ENCODE peak calls at places on chromosomes 7 and 10, in five cellular contexts. One of them, this sample, is unnamed.

GRCh38 chr7:7221602-7222038 is 39.3 kb downstream of the C1GALT1 start:
- DNase-seq in adrenal gland: no peak
- DNase-seq in neuronal stem cell: no peak
- DNase-seq in kidney: no peak
- DNase-seq in fibroblast of lung: peak
- DNase-seq in this sample: peak

GRCh38 chr10:58175990-58176910 is 91.4 kb downstream of the IPMK start:
- DNase-seq in neuronal stem cell: peak
- DNase-seq in fibroblast of lung: peak
- DNase-seq in kidney: no peak
- DNase-seq in adrenal gland: no peak
- DNase-seq in this sample: no peak

GRCh38 chr10:14533295-14533694 is 202.6 kb upstream of the FRMD4A start:
- DNase-seq in kidney: no peak
- DNase-seq in neuronal stem cell: no peak
- DNase-seq in fibroblast of lung: no peak
- DNase-seq in adrenal gland: no peak
- DNase-seq in this sample: no peak

GRCh38 chr7:114047889-114048288 is 129.1 kb upstream of the PPP1R3A start:
- DNase-seq in kidney: no peak
- DNase-seq in fibroblast of lung: peak
- DNase-seq in adrenal gland: no peak
- DNase-seq in neuronal stem cell: no peak
- DNase-seq in this sample: peak

GRCh38 chr10:114337510-114338462 is 66.5 kb downstream of the AFAP1L2 start:
- DNase-seq in kidney: no peak
- DNase-seq in neuronal stem cell: no peak
- DNase-seq in fibroblast of lung: peak
- DNase-seq in adrenal gland: no peak
- DNase-seq in this sample: no peak

GRCh38 chr7:151954866-151955820 is 1.1 kb upstream of the GALNTL5 start:
- DNase-seq in adrenal gland: peak
- DNase-seq in fibroblast of lung: no peak
- DNase-seq in neuronal stem cell: peak
- DNase-seq in kidney: peak
- DNase-seq in this sample: no peak

GRCh38 chr7:2512179-2512644 is 7.4 kb upstream of the LFNG start:
- DNase-seq in neuronal stem cell: no peak
- DNase-seq in adrenal gland: no peak
- DNase-seq in fibroblast of lung: no peak
- DNase-seq in kidney: no peak
- DNase-seq in this sample: no peak

GRCh38 chr10:52213511-52213831 is 100.6 kb upstream of the DKK1 start:
- DNase-seq in fibroblast of lung: peak
- DNase-seq in neuronal stem cell: peak
- DNase-seq in kidney: no peak
- DNase-seq in adrenal gland: no peak
- DNase-seq in this sample: peak

GRCh38 chr10:33801705-33802104 is 467.2 kb upstream of the NRP1 start:
- DNase-seq in kidney: no peak
- DNase-seq in neuronal stem cell: no peak
- DNase-seq in adrenal gland: no peak
- DNase-seq in fibroblast of lung: peak
- DNase-seq in this sample: peak

GRCh38 chr10:43313901-43314300 is 47.0 kb upstream of the RASGEF1A start:
- DNase-seq in neuronal stem cell: no peak
- DNase-seq in fibroblast of lung: no peak
- DNase-seq in adrenal gland: no peak
- DNase-seq in kidney: no peak
- DNase-seq in this sample: no peak

GRCh38 chr10:16441106-16441850 is 4.5 kb downstream of the PTER start:
- DNase-seq in fibroblast of lung: peak
- DNase-seq in kidney: no peak
- DNase-seq in neuronal stem cell: no peak
- DNase-seq in adrenal gland: no peak
- DNase-seq in this sample: peak

GRCh38 chr10:79159141-79159619 is 90.4 kb downstream of the ZMIZ1 start:
- DNase-seq in adrenal gland: peak
- DNase-seq in kidney: no peak
- DNase-seq in neuronal stem cell: no peak
- DNase-seq in fibroblast of lung: peak
- DNase-seq in this sample: peak

GRCh38 chr7:121831320-121831719 is 41.6 kb upstream of the PTPRZ1 start:
- DNase-seq in kidney: no peak
- DNase-seq in adrenal gland: no peak
- DNase-seq in neuronal stem cell: no peak
- DNase-seq in fibroblast of lung: peak
- DNase-seq in this sample: no peak

GRCh38 chr7:91850455-91850854 is 30.0 kb downstream of the MTERF1 start:
- DNase-seq in adrenal gland: no peak
- DNase-seq in fibroblast of lung: peak
- DNase-seq in kidney: no peak
- DNase-seq in neuronal stem cell: no peak
- DNase-seq in this sample: no peak

GRCh38 chr7:116122972-116123595 is 87.3 kb upstream of the TES start:
- DNase-seq in kidney: no peak
- DNase-seq in adrenal gland: no peak
- DNase-seq in fibroblast of lung: peak
- DNase-seq in neuronal stem cell: no peak
- DNase-seq in this sample: peak

GRCh38 chr10:51047857-51048256 is 26.4 kb upstream of the PRKG1 start:
- DNase-seq in fibroblast of lung: no peak
- DNase-seq in neuronal stem cell: no peak
- DNase-seq in adrenal gland: no peak
- DNase-seq in kidney: no peak
- DNase-seq in this sample: no peak

GRCh38 chr7:159020987-159021386 is 123.7 kb downstream of the VIPR2 start:
- DNase-seq in kidney: peak
- DNase-seq in fibroblast of lung: no peak
- DNase-seq in neuronal stem cell: no peak
- DNase-seq in adrenal gland: no peak
- DNase-seq in this sample: no peak

GRCh38 chr10:13439771-13440708 is 88.8 kb downstream of the BEND7 start:
- DNase-seq in kidney: peak
- DNase-seq in adrenal gland: peak
- DNase-seq in fibroblast of lung: peak
- DNase-seq in neuronal stem cell: peak
- DNase-seq in this sample: no peak

GRCh38 chr10:83212632-83213349 is 926.5 kb upstream of the GHITM start:
- DNase-seq in kidney: no peak
- DNase-seq in neuronal stem cell: no peak
- DNase-seq in fibroblast of lung: peak
- DNase-seq in adrenal gland: no peak
- DNase-seq in this sample: peak

GRCh38 chr7:31874631-31875374 is 187.8 kb downstream of the PPP1R17 start:
- DNase-seq in neuronal stem cell: no peak
- DNase-seq in fibroblast of lung: no peak
- DNase-seq in adrenal gland: no peak
- DNase-seq in kidney: no peak
- DNase-seq in this sample: no peak

GRCh38 chr7:130943336-130943901 is 209.4 kb upstream of the KLF14 start:
- DNase-seq in fibroblast of lung: peak
- DNase-seq in neuronal stem cell: no peak
- DNase-seq in adrenal gland: no peak
- DNase-seq in kidney: no peak
- DNase-seq in this sample: peak

GRCh38 chr7:36726806-36727503 is 2.7 kb upstream of the AOAH start:
- DNase-seq in adrenal gland: no peak
- DNase-seq in fibroblast of lung: no peak
- DNase-seq in kidney: no peak
- DNase-seq in neuronal stem cell: no peak
- DNase-seq in this sample: no peak

GRCh38 chr10:124175701-124176100 is 82.3 kb upstream of the CHST15 start:
- DNase-seq in kidney: no peak
- DNase-seq in neuronal stem cell: no peak
- DNase-seq in fibroblast of lung: no peak
- DNase-seq in adrenal gland: no peak
- DNase-seq in this sample: no peak

GRCh38 chr7:125450749-125451148 is 521.1 kb upstream of the POT1 start:
- DNase-seq in fibroblast of lung: no peak
- DNase-seq in adrenal gland: no peak
- DNase-seq in neuronal stem cell: no peak
- DNase-seq in kidney: no peak
- DNase-seq in this sample: no peak

GRCh38 chr10:67612577-67613537 is 83.1 kb downstream of the CTNNA3 start:
- DNase-seq in neuronal stem cell: no peak
- DNase-seq in kidney: no peak
- DNase-seq in adrenal gland: no peak
- DNase-seq in fibroblast of lung: peak
- DNase-seq in this sample: no peak

GRCh38 chr7:132472463-132473120 is 103.7 kb downstream of the PLXNA4 start:
- DNase-seq in adrenal gland: peak
- DNase-seq in neuronal stem cell: no peak
- DNase-seq in kidney: no peak
- DNase-seq in fibroblast of lung: peak
- DNase-seq in this sample: peak

GRCh38 chr7:18940577-18941134 is 176.8 kb downstream of the TWIST1 start:
- DNase-seq in adrenal gland: no peak
- DNase-seq in kidney: no peak
- DNase-seq in fibroblast of lung: no peak
- DNase-seq in neuronal stem cell: no peak
- DNase-seq in this sample: no peak

GRCh38 chr10:122446668-122447410 is 7.6 kb upstream of the ARMS2 start:
- DNase-seq in adrenal gland: no peak
- DNase-seq in fibroblast of lung: peak
- DNase-seq in kidney: no peak
- DNase-seq in neuronal stem cell: no peak
- DNase-seq in this sample: peak

GRCh38 chr7:98869374-98870070 is at the start of gene TMEM130:
- DNase-seq in adrenal gland: no peak
- DNase-seq in kidney: peak
- DNase-seq in neuronal stem cell: no peak
- DNase-seq in fibroblast of lung: peak
- DNase-seq in this sample: no peak

GRCh38 chr10:133150656-133151055 is 9.4 kb upstream of the KNDC1 start:
- DNase-seq in neuronal stem cell: no peak
- DNase-seq in fibroblast of lung: no peak
- DNase-seq in adrenal gland: no peak
- DNase-seq in kidney: no peak
- DNase-seq in this sample: no peak

GRCh38 chr10:6721964-6722615 is 142.0 kb upstream of the PRKCQ start:
- DNase-seq in neuronal stem cell: no peak
- DNase-seq in fibroblast of lung: peak
- DNase-seq in kidney: no peak
- DNase-seq in adrenal gland: no peak
- DNase-seq in this sample: peak

GRCh38 chr10:102344067-102344466 is 51.4 kb upstream of the NFKB2 start:
- DNase-seq in kidney: no peak
- DNase-seq in neuronal stem cell: no peak
- DNase-seq in fibroblast of lung: peak
- DNase-seq in adrenal gland: no peak
- DNase-seq in this sample: peak

GRCh38 chr7:82567841-82568240 is 124.3 kb upstream of the CACNA2D1 start:
- DNase-seq in fibroblast of lung: no peak
- DNase-seq in neuronal stem cell: no peak
- DNase-seq in kidney: no peak
- DNase-seq in adrenal gland: no peak
- DNase-seq in this sample: peak

GRCh38 chr10:90007226-90007625 is 305.8 kb downstream of the KIF20B start:
- DNase-seq in kidney: no peak
- DNase-seq in adrenal gland: no peak
- DNase-seq in neuronal stem cell: no peak
- DNase-seq in fibroblast of lung: peak
- DNase-seq in this sample: peak

GRCh38 chr7:80584778-80585177 is 53.7 kb upstream of the CD36 start:
- DNase-seq in neuronal stem cell: no peak
- DNase-seq in adrenal gland: no peak
- DNase-seq in fibroblast of lung: peak
- DNase-seq in kidney: no peak
- DNase-seq in this sample: peak

GRCh38 chr10:48671914-48672595 is 12.6 kb upstream of the WDFY4 start:
- DNase-seq in fibroblast of lung: no peak
- DNase-seq in kidney: no peak
- DNase-seq in neuronal stem cell: no peak
- DNase-seq in adrenal gland: no peak
- DNase-seq in this sample: no peak
- H3K4me3 ChIP-seq in fibroblast of lung: no peak
- H3K4me3 ChIP-seq in kidney: no peak
- H3K4me3 ChIP-seq in neuronal stem cell: no peak
- H3K4me3 ChIP-seq in adrenal gland: no peak
- H3K4me3 ChIP-seq in this sample: no peak

GRCh38 chr7:157422279-157422678 is 85.5 kb downstream of the DNAJB6 start:
- DNase-seq in neuronal stem cell: no peak
- DNase-seq in fibroblast of lung: no peak
- DNase-seq in adrenal gland: no peak
- DNase-seq in kidney: peak
- DNase-seq in this sample: no peak

GRCh38 chr7:157423348-157423747 is 86.5 kb downstream of the DNAJB6 start:
- DNase-seq in adrenal gland: no peak
- DNase-seq in neuronal stem cell: no peak
- DNase-seq in kidney: no peak
- DNase-seq in fibroblast of lung: peak
- DNase-seq in this sample: no peak

GRCh38 chr7:157425137-157425731 is 88.4 kb downstream of the DNAJB6 start:
- DNase-seq in adrenal gland: no peak
- DNase-seq in fibroblast of lung: no peak
- DNase-seq in kidney: peak
- DNase-seq in neuronal stem cell: no peak
- DNase-seq in this sample: no peak

GRCh38 chr7:157425761-157426160 is 89.0 kb downstream of the DNAJB6 start:
- DNase-seq in fibroblast of lung: no peak
- DNase-seq in adrenal gland: no peak
- DNase-seq in kidney: peak
- DNase-seq in neuronal stem cell: no peak
- DNase-seq in this sample: no peak

GRCh38 chr7:157423886-157424565 is 87.2 kb downstream of the DNAJB6 start:
- DNase-seq in kidney: peak
- DNase-seq in neuronal stem cell: no peak
- DNase-seq in adrenal gland: no peak
- DNase-seq in fibroblast of lung: no peak
- DNase-seq in this sample: no peak
- H3K4me3 ChIP-seq in kidney: no peak
- H3K4me3 ChIP-seq in neuronal stem cell: no peak
- H3K4me3 ChIP-seq in adrenal gland: no peak
- H3K4me3 ChIP-seq in fibroblast of lung: no peak
- H3K4me3 ChIP-seq in this sample: no peak

DNA sequence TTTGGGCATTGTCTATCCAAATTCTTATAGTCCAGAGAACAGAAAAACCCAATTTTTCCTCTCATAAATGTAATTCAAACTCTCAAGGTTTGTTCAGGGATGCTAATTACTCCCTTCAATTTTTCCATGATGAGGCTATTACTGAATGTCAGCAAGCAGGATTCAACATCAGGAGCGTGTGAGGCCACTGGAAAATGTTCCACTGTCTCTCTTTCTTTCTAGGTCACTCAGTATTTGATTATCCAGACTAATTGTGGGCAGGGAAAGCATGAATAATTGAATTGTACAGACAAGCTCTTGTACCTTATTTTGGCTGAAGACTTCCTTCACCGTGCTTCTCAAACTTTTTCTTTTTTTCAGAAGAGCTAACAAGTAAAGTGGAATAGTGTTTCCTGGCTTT is 30.7 kb downstream of the THNSL1 start:
- DNase-seq in neuronal stem cell: no peak
- DNase-seq in kidney: no peak
- DNase-seq in adrenal gland: peak
- DNase-seq in fibroblast of lung: peak
- DNase-seq in this sample: no peak
- H3K4me3 ChIP-seq in neuronal stem cell: no peak
- H3K4me3 ChIP-seq in kidney: no peak
- H3K4me3 ChIP-seq in adrenal gland: no peak
- H3K4me3 ChIP-seq in fibroblast of lung: no peak
- H3K4me3 ChIP-seq in this sample: no peak

GRCh38 chr10:5491477-5491876 is 7.9 kb downstream of the CALML5 start:
- DNase-seq in neuronal stem cell: no peak
- DNase-seq in kidney: peak
- DNase-seq in fibroblast of lung: no peak
- DNase-seq in adrenal gland: no peak
- DNase-seq in this sample: no peak
- H3K4me3 ChIP-seq in neuronal stem cell: no peak
- H3K4me3 ChIP-seq in kidney: no peak
- H3K4me3 ChIP-seq in fibroblast of lung: no peak
- H3K4me3 ChIP-seq in adrenal gland: no peak
- H3K4me3 ChIP-seq in this sample: no peak

This sample was measured in foreskin fibroblast.